ENCODE peak calls at places on chromosome 11, in six cellular contexts. W is K562, Z is body of pancreas, F is adrenal gland, L is right lobe of liver, I is A549. X is an unnamed sample.

GRCh38 chr11:128900468-128900867 is 9.3 kb downstream of the KCNJ5 start:
- DNase-seq in W (no peak), Z (peak; percentile 54), F (peak; percentile 69), L (peak; percentile 89), I (no peak), X (peak; percentile 58)

GRCh38 chr11:66739983-66740382 is 11.0 kb upstream of the SPTBN2 start:
- DNase-seq in W (no peak), Z (no peak), F (no peak), L (no peak), I (no peak), X (no peak)

GRCh38 chr11:45659818-45660160 is 5.6 kb downstream of the CHST1 start:
- DNase-seq in W (no peak), Z (no peak), F (no peak), L (no peak), I (no peak), X (no peak)

GRCh38 chr11:131229221-131229620 is 141.2 kb upstream of the NTM start:
- DNase-seq in W (no peak), Z (no peak), F (no peak), L (no peak), I (no peak), X (no peak)

GRCh38 chr11:10379022-10379421 is 74.1 kb downstream of the ADM start:
- DNase-seq in W (peak; percentile 39), Z (no peak), F (no peak), L (no peak), I (no peak), X (no peak)

GRCh38 chr11:105829084-105829483 is 193.0 kb downstream of the MSANTD4 start:
- DNase-seq in W (no peak), Z (no peak), F (no peak), L (no peak), I (no peak), X (no peak)

GRCh38 chr11:128251140-128251539 is 336.2 kb downstream of the ETS1 start:
- DNase-seq in W (no peak), Z (no peak), F (no peak), L (no peak), I (no peak), X (no peak)

GRCh38 chr11:14643697-14644395 is at the start of gene PDE3B:
- DNase-seq in W (peak; percentile 93), Z (peak; percentile 88), F (peak; percentile 58), L (peak; percentile 94), I (peak; percentile 83), X (peak; percentile 84)

GRCh38 chr11:129313588-129314288 is 61.9 kb upstream of the BARX2 start:
- DNase-seq in W (no peak), Z (no peak), F (no peak), L (no peak), I (no peak), X (no peak)

GRCh38 chr11:1730230-1730629 is 20.2 kb downstream of the IFITM10 start:
- DNase-seq in W (no peak), Z (no peak), F (no peak), L (peak; percentile 33), I (no peak), X (no peak)

GRCh38 chr11:43948341-43949185 is 6.1 kb downstream of the C11orf96 start:
- DNase-seq in W (peak; percentile 30), Z (no peak), F (no peak), L (no peak), I (no peak), X (no peak)

GRCh38 chr11:116687458-116688201 is 85.2 kb downstream of the BUD13 start:
- DNase-seq in W (no peak), Z (no peak), F (no peak), L (no peak), I (no peak), X (no peak)

GRCh38 chr11:30453705-30454104 is 130.8 kb downstream of the ARL14EP start:
- DNase-seq in W (no peak), Z (no peak), F (no peak), L (no peak), I (no peak), X (no peak)

GRCh38 chr11:17714870-17715269 is 4.5 kb upstream of the MYOD1 start:
- DNase-seq in W (no peak), Z (no peak), F (no peak), L (no peak), I (no peak), X (no peak)

GRCh38 chr11:35160902-35161585 is 22.1 kb downstream of the CD44 start:
- DNase-seq in W (no peak), Z (no peak), F (no peak), L (no peak), I (no peak), X (no peak)
- TF ChIP-seq POLR2A in W (no peak), Z (no peak), F (no peak), L (no peak), I (no peak), X (no peak)

GRCh38 chr11:32949739-32950138 is 57.1 kb downstream of the QSER1 start:
- DNase-seq in W (no peak), Z (no peak), F (no peak), L (no peak), I (no peak), X (no peak)

GRCh38 chr11:32947985-32948384 is 55.4 kb downstream of the QSER1 start:
- DNase-seq in W (no peak), Z (no peak), F (no peak), L (no peak), I (no peak), X (no peak)

DNA sequence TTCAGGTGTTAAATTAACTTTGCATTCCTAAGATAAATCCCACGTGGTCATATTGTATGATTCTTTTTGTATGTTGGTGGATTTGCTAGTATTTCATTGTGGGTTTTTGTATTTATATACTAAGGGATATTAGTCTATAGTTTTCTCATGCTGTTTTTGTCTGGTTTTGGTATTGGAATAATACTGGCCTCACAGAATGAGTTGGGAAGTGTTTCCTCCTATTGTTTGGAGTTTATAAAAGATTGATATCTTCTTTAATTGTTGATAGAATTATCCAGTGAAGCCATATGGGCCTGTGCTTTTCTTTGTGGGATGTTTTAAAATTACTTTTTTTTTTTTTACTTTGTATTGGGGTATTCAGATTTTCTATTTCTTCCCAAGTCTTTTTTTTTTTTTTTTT is 59.8 kb downstream of the QSER1 start:
- DNase-seq in W (no peak), Z (no peak), F (no peak), L (no peak), I (no peak), X (no peak)
- H3K4me3 ChIP-seq in W (no peak overlapping the region), Z (no peak overlapping the region), F (no peak overlapping the region), L (no peak overlapping the region), I (no peak overlapping the region), X (no peak overlapping the region)

GRCh38 chr11:62116458-62116857 is 7.4 kb upstream of the INCENP start:
- DNase-seq in W (peak; percentile 20), Z (no peak), F (no peak), L (no peak), I (peak; percentile 35), X (no peak)
- TF ChIP-seq CTCF in W (no peak), Z (no peak), F (no peak), L (no peak), I (no peak), X (no peak)

DNA sequence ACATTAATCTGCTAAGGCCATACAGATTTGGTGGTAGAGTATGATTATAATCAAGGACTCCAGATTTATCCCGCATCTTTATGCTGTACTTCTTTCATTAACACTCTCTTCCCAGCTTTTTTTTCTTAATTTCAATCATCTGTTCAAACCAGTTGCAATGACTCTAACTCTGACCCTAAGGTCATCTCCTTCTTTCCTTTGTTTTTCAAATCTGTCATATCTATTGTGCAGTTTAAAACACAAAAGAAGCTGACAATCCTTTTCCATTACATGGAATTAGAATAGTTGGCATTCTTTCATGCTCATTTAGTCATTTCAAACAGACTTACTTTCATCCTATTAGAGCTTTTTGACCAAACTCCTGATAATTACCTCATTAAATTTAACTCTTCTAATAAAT is 53.6 kb upstream of the GRM5 start:
- DNase-seq in W (no peak), Z (no peak), F (no peak), L (no peak), I (no peak), X (no peak)
- TF ChIP-seq POLR2A in W (no peak), Z (no peak), F (no peak), L (no peak), I (no peak), X (no peak)

DNA sequence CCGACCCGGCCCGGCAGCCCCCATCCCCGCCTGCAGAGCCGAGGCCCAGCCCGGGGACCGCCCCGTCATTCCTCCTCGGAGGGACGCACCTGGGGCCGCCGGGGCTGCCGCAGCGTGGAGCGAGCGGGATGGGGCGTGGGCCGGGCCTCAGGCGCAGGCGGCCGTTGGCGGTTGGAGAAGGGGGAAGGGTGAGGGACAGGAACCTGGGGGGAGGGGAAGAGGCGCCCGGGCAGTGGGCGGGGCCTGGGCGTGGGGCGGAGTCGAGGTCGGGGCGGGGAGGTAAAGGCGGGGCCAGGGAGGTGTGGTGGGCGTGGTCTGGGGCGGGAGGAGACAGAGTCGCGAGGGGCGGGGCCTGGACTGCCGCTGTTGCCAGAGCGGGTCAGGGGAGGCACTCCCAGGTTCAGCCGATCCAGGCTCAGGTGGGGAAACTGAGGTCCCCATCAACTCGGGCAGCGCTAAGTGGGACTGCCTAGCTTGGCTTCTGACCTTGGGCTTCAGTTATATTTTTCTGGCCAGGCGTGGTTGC is at the start of gene TESMIN:
- DNase-seq in W (peak; percentile 91), Z (peak; percentile 95), F (peak; percentile 93), L (peak; percentile 96), I (peak; percentile 89), X (peak; percentile 95)
- H3K4me3 ChIP-seq in W (peak within 1 kb of the TSS; percentile 62), Z (no peak within 1 kb of the TSS), F (no peak within 1 kb of the TSS), L (peak within 1 kb of the TSS; percentile 52), I (peak within 1 kb of the TSS; percentile 82), X (peak within 1 kb of the TSS; percentile 63)

DNA sequence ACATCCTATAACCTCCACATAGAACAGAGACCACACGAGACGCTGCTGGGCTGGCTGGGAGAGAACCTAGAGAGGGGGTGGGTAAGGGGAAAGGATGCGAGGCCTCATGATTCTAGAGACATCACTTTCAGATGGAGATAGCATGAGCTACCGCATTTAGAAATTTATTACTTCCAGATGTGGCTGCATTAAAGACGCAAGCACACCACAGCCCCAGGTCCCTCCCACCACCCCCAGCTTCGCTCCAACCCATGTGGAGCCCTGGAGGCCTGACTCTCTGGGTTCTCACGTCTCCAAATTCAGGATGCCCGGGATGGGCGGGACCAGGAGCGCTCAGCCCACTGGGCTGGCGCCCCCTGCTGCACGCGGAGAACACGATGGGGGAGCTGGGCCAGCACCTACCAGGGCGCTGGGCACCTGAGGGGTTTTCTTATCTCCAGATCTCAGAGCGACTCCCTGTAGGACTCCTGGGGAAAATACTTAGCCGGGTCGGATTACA is 13.6 kb downstream of the MRPL21 start:
- DNase-seq in W (peak; percentile 32), Z (no peak), F (peak; percentile 23), L (no peak), I (peak; percentile 42), X (no peak)
- TF ChIP-seq CTCF in W (peak; percentile 52), Z (no peak), F (peak; percentile 20), L (peak; percentile 25), I (peak; percentile 47), X (no peak)